ENCODE peak calls at places on chromosomes 2 and 18, in five cellular contexts. C is Peyer's patch, L is IMR-90, R is heart right ventricle, P is testis. Y is an unnamed sample. For H3K36me3, the result is how much of the 10 kb centered on the place peaks cover.

GRCh38 chr2:9950521-9951271 is 797 bp upstream of the GRHL1 start:
- DNase-seq in P (peak), L (no peak), C (peak), R (peak), Y (peak)

GRCh38 chr2:46304635-46305034 is 7.4 kb downstream of the EPAS1 start:
- DNase-seq in L (no peak), C (no peak), R (no peak), P (no peak), Y (no peak)

GRCh38 chr18:46174317-46175039 is 70.3 kb downstream of the HAUS1 start:
- DNase-seq in C (peak), P (peak), R (peak), L (peak), Y (peak)

GRCh38 chr2:115160523-115161521 is 718.4 kb downstream of the DPP10 start:
- DNase-seq in L (no peak), P (peak), R (no peak), C (peak), Y (peak)

GRCh38 chr2:222837643-222838056 is 23.2 kb upstream of the ACSL3 start:
- DNase-seq in L (peak), C (no peak), R (no peak), P (no peak), Y (no peak)

GRCh38 chr2:106161938-106162814 is 31.9 kb downstream of the UXS1 start:
- DNase-seq in R (no peak), C (no peak), L (no peak), P (no peak), Y (no peak)

GRCh38 chr2:170255971-170256370 is 78.0 kb downstream of the MYO3B start:
- DNase-seq in R (no peak), P (no peak), C (no peak), L (peak), Y (no peak)

GRCh38 chr2:68282814-68283812 is 30.8 kb upstream of the PPP3R1 start:
- DNase-seq in C (no peak), P (no peak), L (peak), R (no peak), Y (peak)

GRCh38 chr2:11719230-11719977 is 27.0 kb upstream of the LPIN1 start:
- DNase-seq in C (no peak), L (no peak), R (no peak), P (no peak), Y (no peak)

GRCh38 chr18:5710676-5711075 is 166.9 kb upstream of the EPB41L3 start:
- DNase-seq in C (no peak), P (no peak), R (no peak), L (no peak), Y (no peak)

GRCh38 chr2:43197568-43197896 is 28.9 kb downstream of the ZFP36L2 start:
- DNase-seq in P (no peak), C (no peak), L (no peak), R (no peak), Y (no peak)

GRCh38 chr2:134988994-134989605 is 58.1 kb downstream of the MAP3K19 start:
- DNase-seq in L (peak), P (no peak), R (no peak), C (no peak), Y (no peak)

GRCh38 chr2:239553376-239554000 is 152.7 kb upstream of the HDAC4 start:
- DNase-seq in C (no peak), R (no peak), P (no peak), L (no peak), Y (no peak)

GRCh38 chr2:126663184-126663963 is 7.4 kb downstream of the GYPC start:
- DNase-seq in R (no peak), L (no peak), C (no peak), P (no peak), Y (no peak)

GRCh38 chr2:33009249-33009648 is 62.5 kb downstream of the LTBP1 start:
- DNase-seq in R (no peak), C (no peak), L (no peak), P (no peak), Y (no peak)

GRCh38 chr2:109647636-109648035 is 33.5 kb downstream of the SOWAHC start:
- DNase-seq in C (peak), R (no peak), P (no peak), L (peak), Y (no peak)

GRCh38 chr2:25971596-25971995 is 10.7 kb downstream of the KIF3C start:
- DNase-seq in P (no peak), L (no peak), C (no peak), R (no peak), Y (no peak)

GRCh38 chr2:44543773-44544725 is 182.3 kb downstream of the CAMKMT start:
- DNase-seq in C (no peak), R (no peak), P (no peak), L (no peak), Y (no peak)

GRCh38 chr2:103235283-103235682 is 473.5 kb downstream of the TMEM182 start:
- DNase-seq in R (no peak), C (no peak), L (no peak), P (no peak), Y (no peak)

GRCh38 chr2:146363731-146364130 is 1481.1 kb upstream of the ACVR2A start:
- DNase-seq in P (no peak), R (no peak), L (peak), C (no peak), Y (no peak)

GRCh38 chr2:23520256-23520655 is 135.3 kb downstream of the KLHL29 start:
- DNase-seq in C (no peak), L (no peak), P (peak), R (no peak), Y (no peak)

GRCh38 chr2:63790913-63791312 is 50.8 kb upstream of the UGP2 start:
- DNase-seq in L (peak), C (no peak), R (no peak), P (no peak), Y (no peak)

GRCh38 chr2:183229386-183229785 is 105.1 kb downstream of the NUP35 start:
- DNase-seq in L (peak), R (no peak), P (no peak), C (no peak), Y (no peak)

GRCh38 chr2:24400207-24400907 is 40.0 kb upstream of the ITSN2 start:
- DNase-seq in P (no peak), L (no peak), R (no peak), C (no peak), Y (no peak)

GRCh38 chr2:178865537-178865936 is 58.3 kb upstream of the TTN start:
- DNase-seq in C (no peak), L (no peak), R (no peak), P (no peak), Y (no peak)

GRCh38 chr2:102618452-102619413 is 620 bp upstream of the SLC9A2 start:
- DNase-seq in P (peak), L (no peak), R (peak), C (peak), Y (peak)

GRCh38 chr2:128272586-128273468 is 45.8 kb downstream of the HS6ST1 start:
- DNase-seq in R (no peak), C (peak), P (no peak), L (no peak), Y (peak)

GRCh38 chr2:215565897-215566296 is 130.0 kb upstream of the FN1 start:
- DNase-seq in L (no peak), R (no peak), C (no peak), P (no peak), Y (no peak)

GRCh38 chr18:23260932-23261590 is 125.8 kb downstream of the CABLES1 start:
- DNase-seq in L (no peak), C (no peak), R (no peak), P (no peak), Y (no peak)

GRCh38 chr2:29113891-29114321 is 1.3 kb upstream of the CLIP4 start:
- DNase-seq in P (peak), L (peak), C (peak), R (peak), Y (no peak)

GRCh38 chr2:234745347-234745746 is 206.5 kb upstream of the SH3BP4 start:
- DNase-seq in L (no peak), C (no peak), R (no peak), P (no peak), Y (peak)
- TF ChIP-seq CTCF in L (peak), C (no peak), R (no peak), P (no peak), Y (peak)

DNA sequence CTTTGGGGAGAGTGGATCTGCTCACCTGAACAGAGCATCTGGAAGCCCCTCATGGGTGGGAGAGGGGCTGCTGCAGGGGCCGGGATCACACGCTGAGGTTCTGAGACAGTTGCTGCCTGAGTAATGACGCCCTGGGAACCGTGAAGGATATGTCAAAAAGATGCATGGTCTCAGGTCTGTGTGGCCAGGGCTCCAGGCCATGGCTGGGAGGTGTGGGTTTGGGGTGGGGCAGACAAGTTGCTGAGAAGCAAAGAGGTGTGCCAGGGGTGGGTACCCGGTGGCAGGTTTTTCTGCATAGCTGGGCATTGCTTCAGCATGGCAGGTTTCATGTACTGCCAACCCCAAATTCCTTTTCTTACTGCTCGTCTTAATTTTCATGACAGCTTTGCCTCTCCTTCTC is 133.5 kb downstream of the RPIA start:
- DNase-seq in C (no peak), P (no peak), R (no peak), L (no peak), Y (no peak)
- H3K36me3 ChIP-seq in C (under half), P (under half), R (under half), L (under half), Y (under half)

GRCh38 chr2:124320072-124320471 is 295.0 kb downstream of the CNTNAP5 start:
- DNase-seq in C (no peak), L (no peak), P (no peak), R (no peak), Y (no peak)

GRCh38 chr2:124328397-124328796 is 303.3 kb downstream of the CNTNAP5 start:
- DNase-seq in P (no peak), C (no peak), R (no peak), L (no peak), Y (no peak)

GRCh38 chr2:124327293-124327692 is 302.2 kb downstream of the CNTNAP5 start:
- DNase-seq in L (no peak), P (no peak), R (no peak), C (no peak), Y (no peak)

GRCh38 chr2:124323321-124323720 is 298.2 kb downstream of the CNTNAP5 start:
- DNase-seq in P (no peak), C (no peak), R (no peak), L (no peak), Y (no peak)

GRCh38 chr2:124325667-124326425 is 300.8 kb downstream of the CNTNAP5 start:
- DNase-seq in L (no peak), R (no peak), C (no peak), P (no peak), Y (peak)
- TF ChIP-seq CTCF in L (peak), R (peak), C (no peak), P (no peak), Y (peak)

GRCh38 chr2:15471606-15472005 is 89.5 kb downstream of the NBAS start:
- DNase-seq in P (no peak), C (no peak), R (no peak), L (no peak), Y (no peak)
- H3K36me3 ChIP-seq in P (under half), C (under half), R (half or more), L (under half), Y (under half)

DNA sequence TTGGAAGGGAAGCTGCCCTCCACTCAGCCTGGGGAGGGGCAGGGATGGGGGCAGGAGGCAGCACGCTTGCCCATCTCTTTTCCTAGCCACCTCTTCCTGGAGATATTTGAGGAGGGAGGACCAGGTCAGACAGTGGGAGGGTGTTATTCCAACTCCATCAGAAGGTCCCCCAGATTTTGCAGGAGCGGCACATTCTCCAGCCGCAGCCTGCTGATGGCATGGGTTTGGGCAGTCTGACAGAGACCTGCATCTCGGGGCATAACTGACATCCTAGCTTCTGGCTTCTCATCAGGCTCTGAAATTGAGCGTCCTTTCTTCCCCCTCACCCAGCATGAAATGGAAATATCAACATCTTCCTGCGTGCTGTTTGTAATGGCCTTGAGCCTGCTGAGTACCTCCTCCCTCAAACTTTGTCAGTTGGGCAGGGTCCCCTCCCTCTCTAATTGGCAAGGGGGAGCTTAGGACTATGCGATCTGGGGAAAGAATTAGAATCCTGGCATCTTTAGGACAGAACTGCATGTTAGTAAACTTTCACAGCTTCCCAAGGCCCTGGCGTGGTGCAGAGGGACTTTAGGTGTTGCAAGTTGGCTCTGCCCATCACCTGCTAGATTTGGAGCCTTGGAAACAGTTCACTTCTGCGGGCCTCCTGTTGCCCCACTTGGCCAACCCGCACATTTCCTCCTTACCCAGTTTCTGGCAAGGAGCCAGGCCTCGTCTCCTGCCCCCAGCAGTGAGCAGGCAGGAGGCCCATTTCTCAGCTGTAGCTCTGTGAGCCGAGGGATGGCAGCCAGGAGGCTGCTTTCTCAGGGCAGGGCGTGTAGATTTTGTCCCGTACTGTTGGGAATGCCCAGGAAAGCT is 2.2 kb downstream of the ITM2C start:
- DNase-seq in P (peak), C (peak), L (peak), R (no peak), Y (no peak)
- TF ChIP-seq CTCF in P (no peak), C (no peak), L (no peak), R (no peak), Y (no peak)

GRCh38 chr2:233450854-233451575 is 96.7 kb downstream of the DGKD start:
- DNase-seq in P (no peak), L (no peak), C (no peak), R (no peak), Y (no peak)
- H3K36me3 ChIP-seq in P (under half), L (under half), C (under half), R (half or more), Y (under half)

DNA sequence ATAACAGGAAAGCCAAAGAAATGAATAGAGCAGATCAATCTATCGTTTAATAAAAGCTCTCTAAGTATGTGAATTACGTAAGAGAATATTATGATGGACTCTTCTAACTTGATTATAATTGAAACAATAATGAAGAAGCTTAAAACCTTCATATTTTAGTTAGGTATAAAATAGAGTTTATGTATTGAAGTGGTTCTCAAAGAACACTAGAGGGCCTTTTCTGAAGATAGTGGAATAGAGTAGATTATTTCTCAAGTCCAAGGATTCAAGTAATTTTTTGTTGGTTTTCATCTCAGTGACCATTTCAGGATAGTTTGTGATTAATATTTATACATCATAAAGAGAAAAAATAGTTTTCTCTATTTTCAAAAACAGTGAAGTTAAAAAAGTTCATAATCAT is 97.7 kb downstream of the NBEAL1 start:
- DNase-seq in C (no peak), L (no peak), P (no peak), R (no peak), Y (no peak)
- TF ChIP-seq CTCF in C (no peak), L (no peak), P (no peak), R (no peak), Y (no peak)

GRCh38 chr2:226788064-226788463 is 11.6 kb downstream of the IRS1 start:
- DNase-seq in P (no peak), L (peak), R (no peak), C (no peak), Y (no peak)
- H3K36me3 ChIP-seq in P (under half), L (under half), R (under half), C (under half), Y (under half)

DNA sequence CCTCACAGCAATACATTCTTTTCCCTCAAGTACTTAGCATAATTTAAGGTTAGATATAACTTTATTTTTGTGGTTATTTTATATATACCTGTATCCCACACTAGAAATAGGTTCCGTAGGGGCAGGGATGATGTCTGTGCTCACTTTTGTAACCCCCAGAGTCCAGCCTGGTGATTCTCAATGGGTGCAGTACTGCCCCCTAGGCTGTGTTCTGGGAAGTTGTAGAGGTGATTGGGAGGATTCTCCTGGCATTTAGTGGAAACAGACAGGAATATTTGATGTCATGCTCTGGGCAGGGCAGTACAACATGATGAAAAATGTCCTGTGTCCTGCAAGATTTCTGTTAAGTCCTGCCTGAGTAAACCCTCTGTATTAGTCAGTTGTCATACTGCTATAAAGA is 333.3 kb downstream of the PLCL1 start:
- DNase-seq in L (no peak), P (no peak), C (no peak), R (no peak), Y (no peak)
- TF ChIP-seq CTCF in L (no peak), P (no peak), C (no peak), R (no peak), Y (peak)

Y was measured in WERI-Rb-1.